ENCODE peak calls at places on chromosomes 6 and 20, in four cellular contexts. F is GM12878, E is HepG2, I is K562. W is an unnamed sample.

GRCh38 chr6:133707456-133707855 is 181.5 kb upstream of the TCF21 start:
- DNase-seq in F (peak), E (no peak), I (no peak), W (no peak)

GRCh38 chr6:122652431-122652830 is 42.2 kb downstream of the PKIB start:
- DNase-seq in F (no peak), E (peak), I (no peak), W (no peak)

GRCh38 chr6:21103626-21104224 is 489.8 kb upstream of the SOX4 start:
- DNase-seq in F (no peak), E (peak), I (no peak), W (no peak)

GRCh38 chr20:56003966-56004365 is 1.4 kb downstream of the CBLN4 start:
- DNase-seq in F (no peak), E (no peak), I (no peak), W (no peak)

GRCh38 chr6:24981385-24981758 is 45.6 kb upstream of the RIPOR2 start:
- DNase-seq in F (no peak), E (no peak), I (no peak), W (no peak)

GRCh38 chr6:148044261-148044731 is 298.3 kb upstream of the SASH1 start:
- DNase-seq in F (no peak), E (no peak), I (no peak), W (no peak)

GRCh38 chr6:84696181-84696580 is 68.2 kb downstream of the TBX18 start:
- DNase-seq in F (no peak), E (no peak), I (no peak), W (no peak)

GRCh38 chr6:129645371-129646139 is 64.4 kb downstream of the ARHGAP18 start:
- DNase-seq in F (no peak), E (peak), I (no peak), W (peak)

GRCh38 chr20:59701236-59701635 is 96.9 kb downstream of the PHACTR3 start:
- DNase-seq in F (no peak), E (no peak), I (no peak), W (no peak)

GRCh38 chr6:51495806-51496380 is 591.5 kb downstream of the PKHD1 start:
- DNase-seq in F (no peak), E (no peak), I (no peak), W (no peak)

GRCh38 chr20:2301164-2301622 is 5.4 kb downstream of the TGM3 start:
- DNase-seq in F (peak), E (peak), I (peak), W (peak)

GRCh38 chr20:29690274-29690673 is 1567.2 kb upstream of the DEFB115 start:
- DNase-seq in F (no peak), E (no peak), I (no peak), W (no peak)

GRCh38 chr6:158438201-158438600 is 121.7 kb upstream of the TMEM181 start:
- DNase-seq in F (no peak), E (no peak), I (no peak), W (no peak)

GRCh38 chr6:25094726-25095125 is 159.0 kb upstream of the RIPOR2 start:
- DNase-seq in F (no peak), E (no peak), I (no peak), W (no peak)

GRCh38 chr6:15089569-15090144 is 156.2 kb upstream of the JARID2 start:
- DNase-seq in F (no peak), E (no peak), I (no peak), W (no peak)

GRCh38 chr20:63064745-63065711 is 58.3 kb upstream of the BHLHE23 start:
- DNase-seq in F (no peak), E (no peak), I (no peak), W (no peak)

GRCh38 chr20:32589769-32590168 is 4.6 kb upstream of the NOL4L start:
- DNase-seq in F (no peak), E (no peak), I (no peak), W (no peak)

GRCh38 chr6:139490482-139490881 is 116.0 kb upstream of the CITED2 start:
- DNase-seq in F (no peak), E (peak), I (peak), W (no peak)

GRCh38 chr6:56890683-56891429 is 64.1 kb upstream of the BEND6 start:
- DNase-seq in F (peak), E (no peak), I (peak), W (peak)

GRCh38 chr6:96631248-96631647 is 68.3 kb downstream of the FHL5 start:
- DNase-seq in F (no peak), E (no peak), I (peak), W (no peak)

GRCh38 chr20:46898433-46898832 is 3.8 kb downstream of the EYA2 start:
- DNase-seq in F (no peak), E (no peak), I (no peak), W (no peak)

GRCh38 chr6:15682965-15683822 is 20.4 kb upstream of the DTNBP1 start:
- DNase-seq in F (peak), E (peak), I (peak), W (no peak)

GRCh38 chr6:139695361-139695760 is 320.9 kb upstream of the CITED2 start:
- DNase-seq in F (no peak), E (no peak), I (no peak), W (no peak)

GRCh38 chr6:121691126-121691540 is 255.7 kb downstream of the GJA1 start:
- DNase-seq in F (no peak), E (no peak), I (no peak), W (no peak)

GRCh38 chr20:48629960-48630315 is 197.9 kb downstream of the PREX1 start:
- DNase-seq in F (no peak), E (no peak), I (no peak), W (no peak)

GRCh38 chr6:170274713-170275560 is 15.9 kb downstream of the DLL1 start:
- DNase-seq in F (no peak), E (no peak), I (no peak), W (no peak)

GRCh38 chr20:43736588-43737091 is 9.8 kb upstream of the GTSF1L start:
- DNase-seq in F (peak), E (no peak), I (peak), W (no peak)

GRCh38 chr6:24078200-24078599 is 47.8 kb upstream of the NRSN1 start:
- DNase-seq in F (no peak), E (no peak), I (no peak), W (no peak)

GRCh38 chr6:16688984-16689636 is 72.2 kb downstream of the ATXN1 start:
- DNase-seq in F (no peak), E (no peak), I (no peak), W (no peak)

GRCh38 chr6:36290668-36291620 is 21.1 kb downstream of the PNPLA1 start:
- DNase-seq in F (no peak), E (no peak), I (peak), W (peak)

GRCh38 chr6:36286858-36287257 is 17.0 kb downstream of the PNPLA1 start:
- DNase-seq in F (no peak), E (no peak), I (no peak), W (no peak)

GRCh38 chr6:36285797-36286196 is 15.9 kb downstream of the PNPLA1 start:
- DNase-seq in F (no peak), E (no peak), I (no peak), W (no peak)

GRCh38 chr6:36292170-36292569 is 22.3 kb downstream of the PNPLA1 start:
- DNase-seq in F (no peak), E (no peak), I (no peak), W (no peak)

GRCh38 chr6:36289281-36290018 is 19.6 kb downstream of the PNPLA1 start:
- DNase-seq in F (no peak), E (no peak), I (no peak), W (no peak)
- TF ChIP-seq CHD4 in F (no peak), E (no peak), I (no peak), W (no peak)

DNA sequence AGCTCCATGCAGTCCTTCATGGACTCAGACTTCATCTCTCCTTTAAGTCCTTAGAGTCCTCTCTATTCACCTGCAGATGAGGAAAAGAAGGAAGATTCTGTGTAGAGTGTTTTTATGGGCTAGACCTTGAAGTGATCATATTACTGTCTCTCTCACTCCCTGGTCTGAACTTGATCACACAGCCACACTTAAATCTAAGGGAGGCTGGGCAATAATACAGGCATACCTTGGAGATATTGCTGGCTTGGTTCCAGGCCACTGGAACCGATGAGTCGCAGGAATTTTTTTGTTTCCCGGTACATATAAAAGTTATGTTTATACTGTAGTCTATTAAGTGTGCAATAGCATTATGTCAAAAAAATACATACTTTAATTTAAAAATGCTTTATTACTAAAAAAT is 59.2 kb upstream of the FOXO3 start:
- DNase-seq in F (no peak), E (no peak), I (no peak), W (no peak)
- TF ChIP-seq CHD4 in F (no peak), E (no peak), I (no peak), W (no peak)

GRCh38 chr20:14922503-14923267 is 585.3 kb upstream of the FLRT3 start:
- DNase-seq in F (no peak), E (no peak), I (no peak), W (no peak)
- TF ChIP-seq CHD4 in F (no peak), E (no peak), I (no peak), W (no peak)

GRCh38 chr20:13883425-13883824 is 98.6 kb downstream of the NDUFAF5 start:
- DNase-seq in F (no peak), E (no peak), I (no peak), W (no peak)
- TF ChIP-seq CHD4 in F (no peak), E (no peak), I (no peak), W (no peak)

GRCh38 chr6:44470746-44471145 is 83.2 kb downstream of the CDC5L start:
- DNase-seq in F (no peak), E (no peak), I (no peak), W (no peak)
- TF ChIP-seq CHD4 in F (no peak), E (no peak), I (no peak), W (no peak)

GRCh38 chr20:36273414-36274247 is 32.5 kb upstream of the DLGAP4 start:
- DNase-seq in F (no peak), E (no peak), I (peak), W (peak)
- TF ChIP-seq CHD4 in F (no peak), E (no peak), I (no peak), W (no peak)

GRCh38 chr20:22626501-22626900 is 42.1 kb upstream of the FOXA2 start:
- DNase-seq in F (no peak), E (no peak), I (no peak), W (no peak)

GRCh38 chr20:22619806-22620205 is 35.4 kb upstream of the FOXA2 start:
- DNase-seq in F (no peak), E (no peak), I (no peak), W (no peak)

GRCh38 chr20:22619272-22619671 is 34.9 kb upstream of the FOXA2 start:
- DNase-seq in F (no peak), E (peak), I (no peak), W (peak)

GRCh38 chr20:22620342-22620741 is 36.0 kb upstream of the FOXA2 start:
- DNase-seq in F (no peak), E (no peak), I (no peak), W (no peak)

GRCh38 chr20:22623211-22623610 is 38.8 kb upstream of the FOXA2 start:
- DNase-seq in F (no peak), E (peak), I (no peak), W (peak)
- TF ChIP-seq CHD4 in F (no peak), E (no peak), I (no peak), W (no peak)

GRCh38 chr6:17725083-17725482 is 18.4 kb upstream of the NUP153 start:
- DNase-seq in F (no peak), E (peak), I (peak), W (no peak)
- TF ChIP-seq CHD4 in F (no peak), E (no peak), I (no peak), W (no peak)

W was measured in A549.